ENCODE peak calls at places on chromosomes 12 and 14, in four cellular contexts. D is left ventricle myocardium inferior; S is naive thymus-derived CD4-positive, alpha-beta T cell; Y is CD8-positive, alpha-beta T cell. R is an unnamed sample.

GRCh38 chr12:105334568-105334967 is 4.1 kb downstream of the C12orf75 start:
- DNase-seq in D (no peak), S (no peak), Y (no peak), R (no peak)

GRCh38 chr14:67618617-67619063 is 1.1 kb upstream of the ARG2 start:
- DNase-seq in D (no peak), Y (peak; percentile 16), S (peak; percentile 81), R (peak; percentile 17)

GRCh38 chr12:65690477-65690876 is 133.8 kb upstream of the HMGA2 start:
- DNase-seq in Y (no peak), S (no peak), D (no peak), R (no peak)

GRCh38 chr12:112828534-112828933 is 37.0 kb downstream of the RPH3A start:
- DNase-seq in Y (no peak), D (no peak), S (no peak), R (no peak)

GRCh38 chr14:45094275-45094674 is 10.4 kb downstream of the PRPF39 start:
- DNase-seq in D (no peak), S (no peak), Y (no peak), R (no peak)

GRCh38 chr12:5830121-5830520 is 114.9 kb downstream of the ANO2 start:
- DNase-seq in D (no peak), Y (no peak), S (no peak), R (no peak)

GRCh38 chr14:23125006-23125405 is 6.0 kb upstream of the CEBPE start:
- DNase-seq in Y (no peak), S (no peak), D (no peak), R (no peak)

GRCh38 chr12:45518516-45519235 is 210.8 kb upstream of the ARID2 start:
- DNase-seq in Y (peak; percentile 47), S (peak; percentile 58), D (no peak), R (no peak)

GRCh38 chr14:60662987-60663386 is 13.7 kb upstream of the SIX1 start:
- DNase-seq in Y (no peak), D (no peak), S (no peak), R (no peak)

GRCh38 chr12:68451261-68452091 is 119.3 kb upstream of the MDM1 start:
- DNase-seq in S (peak; percentile 31), Y (peak; percentile 29), D (peak; percentile 15), R (peak; percentile 70)

GRCh38 chr14:96373538-96373937 is 10.2 kb downstream of the GSKIP start:
- DNase-seq in S (no peak), D (no peak), Y (no peak), R (no peak)

GRCh38 chr14:76919811-76920571 is 93.8 kb downstream of the LRRC74A start:
- DNase-seq in S (peak; percentile 23), D (peak; percentile 48), Y (no peak), R (peak; percentile 49)

GRCh38 chr14:34713681-34714319 is 593 bp downstream of the CFL2 start:
- DNase-seq in S (peak; percentile 23), Y (peak; percentile 19), D (peak; percentile 22), R (peak; percentile 61)

GRCh38 chr12:51051787-51052186 is 3.7 kb downstream of the LETMD1 start:
- DNase-seq in S (no peak), D (no peak), Y (no peak), R (no peak)

GRCh38 chr12:26906704-26907103 is 31.1 kb downstream of the INTS13 start:
- DNase-seq in S (no peak), Y (no peak), D (no peak), R (no peak)

GRCh38 chr14:104196461-104197180 is 58.2 kb downstream of the KIF26A start:
- DNase-seq in Y (no peak), D (no peak), S (no peak), R (no peak)

GRCh38 chr12:121776190-121777098 is 17.0 kb downstream of the RHOF start:
- DNase-seq in Y (peak; percentile 95), D (peak; percentile 83), S (peak; percentile 83), R (peak; percentile 71)

GRCh38 chr12:102562836-102563425 is 82.6 kb upstream of the IGF1 start:
- DNase-seq in S (no peak), Y (no peak), D (no peak), R (no peak)

GRCh38 chr12:5705791-5706190 is 239.3 kb downstream of the ANO2 start:
- DNase-seq in D (no peak), Y (no peak), S (no peak), R (no peak)

GRCh38 chr12:96399081-96399918 is 939 bp downstream of the CDK17 start:
- DNase-seq in S (peak; percentile 62), D (peak; percentile 81), Y (peak; percentile 73), R (peak; percentile 80)

GRCh38 chr14:33848706-33849454 is 102.0 kb downstream of the EGLN3 start:
- DNase-seq in S (no peak), Y (no peak), D (peak; percentile 46), R (peak; percentile 30)

GRCh38 chr14:35159742-35160409 is 37.5 kb downstream of the PRORP start:
- DNase-seq in Y (no peak), D (no peak), S (no peak), R (no peak)

DNA sequence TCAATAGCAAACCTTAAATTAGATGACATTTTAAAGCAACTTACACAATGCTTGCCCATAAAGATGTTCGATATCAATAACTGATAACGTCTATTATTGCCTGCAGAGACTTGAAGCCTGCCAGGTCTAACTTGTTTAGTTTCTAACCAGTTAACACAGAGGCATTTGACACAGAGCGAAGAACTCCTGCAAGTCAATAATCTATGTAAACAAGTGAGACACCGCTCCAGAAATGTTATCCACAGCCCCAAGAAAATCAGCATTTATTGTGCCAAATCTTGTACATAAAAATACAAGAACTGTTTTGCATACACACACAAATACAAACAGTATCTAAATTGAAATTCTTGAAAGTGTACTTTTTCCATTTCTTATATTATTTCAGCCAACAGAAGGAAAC is 236.0 kb upstream of the DIO3 start:
- DNase-seq in Y (no peak), S (no peak), D (no peak), R (no peak)
- H3K27ac ChIP-seq in Y (no peak overlapping the region), S (no peak overlapping the region), D (no peak overlapping the region), R (no peak overlapping the region)

DNA sequence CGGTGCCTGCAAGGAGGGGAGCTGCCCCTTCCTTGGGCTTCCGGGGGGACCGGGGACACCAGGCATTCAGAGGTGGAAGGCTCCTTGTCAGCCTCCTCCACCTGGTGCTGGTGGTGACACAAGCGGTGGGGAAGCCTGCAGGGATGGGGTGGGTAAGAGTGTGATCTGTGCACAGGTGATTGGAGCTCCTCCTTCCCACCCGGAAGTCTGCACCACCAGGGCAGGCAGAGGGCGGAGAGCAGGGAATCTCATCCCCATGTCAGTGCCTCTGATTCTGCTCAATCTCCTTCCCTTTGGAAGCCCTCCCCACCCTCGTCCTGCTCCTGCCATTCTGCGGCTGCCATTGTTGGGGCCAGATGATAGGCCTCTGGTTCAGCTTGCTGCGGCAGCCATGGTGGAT is 238.1 kb upstream of the CRY1 start:
- DNase-seq in Y (no peak), D (no peak), S (no peak), R (no peak)
- H3K4me1 ChIP-seq in Y (peaks cover 33% of the 10 kb centered on the region), D (no peaks in the 10 kb centered on the region), S (peaks cover 3% of the 10 kb centered on the region), R (no peaks in the 10 kb centered on the region)

GRCh38 chr14:95085321-95085720 is 72.0 kb downstream of the DICER1 start:
- DNase-seq in S (no peak), D (no peak), Y (no peak), R (no peak)
- H3K27ac ChIP-seq in S (no peak overlapping the region), D (no peak overlapping the region), Y (no peak overlapping the region), R (no peak overlapping the region)

GRCh38 chr12:21650997-21651396 is 6.6 kb downstream of the LDHB start:
- DNase-seq in S (no peak), D (no peak), Y (no peak), R (no peak)
- H3K4me1 ChIP-seq in S (peaks cover 16% of the 10 kb centered on the region), D (peaks cover 93% of the 10 kb centered on the region), Y (peaks cover 82% of the 10 kb centered on the region), R (no peaks in the 10 kb centered on the region)

GRCh38 chr14:95294320-95294719 is 25.4 kb downstream of the CLMN start:
- DNase-seq in Y (no peak), D (no peak), S (no peak), R (no peak)
- H3K27ac ChIP-seq in Y (no peak overlapping the region), D (peak overlapping the region; percentile 68), S (no peak overlapping the region), R (peak overlapping the region; percentile 44)

DNA sequence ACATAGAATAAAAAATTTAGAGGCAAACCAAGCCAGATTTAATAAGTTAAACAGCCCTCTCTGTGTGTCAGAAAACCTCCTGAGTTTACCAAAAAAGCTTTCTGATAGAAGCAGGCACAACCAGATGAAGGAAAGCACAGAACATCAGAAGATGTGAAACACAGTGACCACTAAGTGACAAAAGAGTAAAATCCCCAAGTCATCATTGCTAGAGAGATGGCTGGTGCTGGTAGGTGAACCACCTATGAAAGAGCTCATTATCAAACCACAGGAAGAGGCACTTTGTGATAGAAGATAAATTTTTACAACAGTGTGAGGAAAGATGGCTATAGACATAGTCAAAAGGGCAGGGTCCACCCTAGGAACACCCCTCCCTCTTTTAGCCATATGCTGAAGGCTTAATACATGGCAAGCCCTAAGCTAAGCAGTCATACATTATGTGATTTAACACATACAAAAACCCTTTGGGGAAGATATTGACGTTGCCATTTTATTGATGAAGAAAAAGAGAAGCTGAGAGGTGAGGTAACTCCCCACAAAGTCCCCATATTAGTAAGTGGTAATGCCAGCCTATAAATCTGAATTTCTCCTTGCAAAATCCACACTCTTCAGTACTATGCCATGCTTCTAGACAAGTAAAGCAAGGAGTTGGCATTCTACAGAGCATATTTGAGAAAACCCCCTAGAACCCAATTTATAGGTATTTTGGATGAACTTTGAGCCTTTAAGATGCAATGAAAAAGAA is 449.9 kb downstream of the LRIG3 start:
- DNase-seq in Y (no peak), S (no peak), D (no peak), R (no peak)
- H3K4me1 ChIP-seq in Y (no peaks in the 10 kb centered on the region), S (no peaks in the 10 kb centered on the region), D (no peaks in the 10 kb centered on the region), R (no peaks in the 10 kb centered on the region)

DNA sequence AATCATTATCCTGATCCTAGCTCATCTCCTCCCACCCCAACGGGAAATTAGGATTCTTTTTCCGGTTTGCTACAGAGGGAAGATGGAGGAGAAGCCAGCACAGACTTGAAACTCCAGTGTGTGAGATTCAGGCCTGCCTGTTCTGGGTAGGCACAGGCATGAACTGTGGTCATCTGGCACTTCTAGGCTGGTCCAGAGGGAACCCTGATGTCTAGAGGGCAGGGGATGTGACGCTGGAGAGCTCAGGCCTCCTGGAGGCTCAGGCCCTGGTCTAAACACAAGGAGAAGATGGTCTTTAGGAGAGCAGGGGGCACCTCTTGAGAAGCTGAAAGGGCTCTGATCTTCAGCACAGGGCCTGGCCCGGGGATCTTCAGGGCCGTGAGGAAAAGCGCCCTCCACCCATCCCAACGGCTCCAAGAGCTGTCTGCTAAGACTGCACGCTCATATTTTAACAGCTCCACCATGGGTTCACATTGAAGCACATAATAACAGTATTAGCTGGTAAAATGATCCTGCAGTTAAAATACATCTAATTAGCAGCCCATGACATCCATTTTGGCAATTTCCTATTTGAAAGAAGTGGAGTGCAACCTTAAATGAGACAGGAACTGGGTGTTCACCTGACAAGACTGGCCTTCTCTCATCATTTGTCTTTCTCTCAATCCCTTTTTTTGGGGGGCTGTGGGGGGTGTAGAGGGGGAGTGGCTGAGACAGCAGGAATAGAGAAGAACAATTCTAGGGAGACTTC is 35.4 kb downstream of the BCL11B start:
- DNase-seq in S (no peak), D (no peak), Y (no peak), R (no peak)
- H3K27ac ChIP-seq in S (peak overlapping the region; percentile 98), D (no peak overlapping the region), Y (peak overlapping the region; percentile 79), R (no peak overlapping the region)

GRCh38 chr14:93056840-93057585 is 58.7 kb downstream of the ITPK1 start:
- DNase-seq in S (no peak), Y (no peak), D (no peak), R (no peak)

GRCh38 chr14:93054876-93055275 is 60.8 kb downstream of the ITPK1 start:
- DNase-seq in Y (no peak), D (no peak), S (no peak), R (no peak)

GRCh38 chr14:93057586-93058280 is 58.0 kb downstream of the ITPK1 start:
- DNase-seq in D (no peak), S (no peak), Y (no peak), R (no peak)

GRCh38 chr14:93055651-93056115 is 60.0 kb downstream of the ITPK1 start:
- DNase-seq in Y (no peak), S (no peak), D (no peak), R (no peak)

GRCh38 chr14:93056166-93056839 is 59.4 kb downstream of the ITPK1 start:
- DNase-seq in D (no peak), S (no peak), Y (peak; percentile 32), R (no peak)
- H3K4me1 ChIP-seq in D (peaks cover 56% of the 10 kb centered on the region), S (peaks cover 7% of the 10 kb centered on the region), Y (peaks cover 64% of the 10 kb centered on the region), R (peaks cover 32% of the 10 kb centered on the region)